ENCODE peak calls at places on chromosomes 16 and 17, in four cellular contexts. H is fibroblast of mammary gland, V is spleen, T is choroid plexus epithelial cell. I is an unnamed sample.

GRCh38 chr16:21302454-21302853 is 24.4 kb upstream of the CRYM start:
- DNase-seq in H (peak), V (no peak), T (peak), I (no peak)

GRCh38 chr17:37824534-37825485 is 80.0 kb upstream of the HNF1B start:
- DNase-seq in H (peak), V (no peak), T (peak), I (peak)

GRCh38 chr17:29918922-29919856 is 10.8 kb downstream of the SSH2 start:
- DNase-seq in H (no peak), V (no peak), T (peak), I (peak)

GRCh38 chr16:69763557-69763942 is 1.4 kb downstream of the WWP2 start:
- DNase-seq in H (no peak), V (no peak), T (peak), I (no peak)

GRCh38 chr17:19457046-19457445 is 46.0 kb downstream of the RNF112 start:
- DNase-seq in H (no peak), V (no peak), T (no peak), I (no peak)

GRCh38 chr16:86316967-86317616 is 193.2 kb upstream of the FOXF1 start:
- DNase-seq in H (no peak), V (peak), T (no peak), I (no peak)

GRCh38 chr17:14301279-14301760 is 439 bp downstream of the HS3ST3B1 start:
- DNase-seq in H (no peak), V (no peak), T (peak), I (no peak)

GRCh38 chr17:43554857-43555256 is 8.7 kb upstream of the ETV4 start:
- DNase-seq in H (no peak), V (no peak), T (no peak), I (no peak)

GRCh38 chr17:63579633-63580032 is 21.1 kb upstream of the TACO1 start:
- DNase-seq in H (no peak), V (no peak), T (peak), I (no peak)

GRCh38 chr17:28475151-28475900 is 1.9 kb downstream of the SLC13A2 start:
- DNase-seq in H (no peak), V (no peak), T (peak), I (no peak)

GRCh38 chr16:2015947-2016208 is 3.7 kb upstream of the NPW start:
- DNase-seq in H (no peak), V (no peak), T (no peak), I (no peak)

GRCh38 chr17:77441130-77441920 is 300.6 kb downstream of the SEC14L1 start:
- DNase-seq in H (no peak), V (peak), T (no peak), I (no peak)
- TF ChIP-seq CTCF in H (no peak), V (no peak), T (peak), I (no peak)

GRCh38 chr17:45914036-45914717 is 19.8 kb downstream of the MAPT start:
- DNase-seq in H (no peak), V (no peak), T (no peak), I (no peak)

GRCh38 chr17:45910667-45911066 is 16.3 kb downstream of the MAPT start:
- DNase-seq in H (no peak), V (no peak), T (no peak), I (no peak)

GRCh38 chr17:45915263-45915662 is 20.9 kb downstream of the MAPT start:
- DNase-seq in H (no peak), V (no peak), T (no peak), I (no peak)

GRCh38 chr17:45908935-45909334 is 14.6 kb downstream of the MAPT start:
- DNase-seq in H (no peak), V (no peak), T (no peak), I (no peak)

DNA sequence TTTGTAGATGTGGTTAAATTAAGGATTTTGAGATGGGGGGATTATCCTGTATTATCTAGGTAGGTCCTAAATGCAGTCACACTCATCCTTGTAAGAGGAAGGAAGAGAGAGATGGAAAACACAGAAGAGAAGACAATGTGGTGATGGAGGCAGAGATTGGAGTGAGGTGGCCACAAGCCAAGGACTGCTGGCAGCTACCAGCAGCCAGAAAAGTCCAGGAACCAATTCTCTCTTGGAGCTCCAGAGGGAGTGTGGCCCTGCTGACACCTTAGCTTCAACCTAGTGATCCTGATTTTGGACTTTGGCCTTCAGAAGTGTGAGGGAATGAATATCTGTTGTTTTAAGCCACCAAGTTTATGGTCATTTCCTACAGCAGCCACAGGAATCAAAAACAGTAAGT is 18.0 kb downstream of the MAPT start:
- DNase-seq in H (no peak), V (no peak), T (no peak), I (no peak)
- TF ChIP-seq CTCF in H (no peak), V (no peak), T (no peak), I (no peak)

GRCh38 chr16:56608043-56608875 is at the start of gene MT2A:
- DNase-seq in H (peak), V (peak), T (peak), I (peak)

GRCh38 chr16:56608876-56609462 is 585 bp downstream of the MT2A start:
- DNase-seq in H (no peak), V (no peak), T (no peak), I (peak)

GRCh38 chr16:56610609-56611111 is 2.3 kb downstream of the MT2A start:
- DNase-seq in H (peak), V (no peak), T (peak), I (no peak)

GRCh38 chr16:56610017-56610608 is 1.7 kb downstream of the MT2A start:
- DNase-seq in H (peak), V (peak), T (peak), I (peak)

GRCh38 chr16:56609463-56609921 is 1.1 kb downstream of the MT2A start:
- DNase-seq in H (peak), V (peak), T (peak), I (peak)
- TF ChIP-seq CTCF in H (no peak), V (no peak), T (no peak), I (no peak)

GRCh38 chr16:29011112-29011511 is 26.3 kb downstream of the LAT start:
- DNase-seq in H (no peak), V (no peak), T (no peak), I (no peak)
- TF ChIP-seq CTCF in H (no peak), V (no peak), T (peak), I (no peak)

GRCh38 chr17:76365256-76365903 is 11.7 kb upstream of the PRPSAP1 start:
- DNase-seq in H (no peak), V (no peak), T (peak), I (peak)
- TF ChIP-seq CTCF in H (peak), V (peak), T (peak), I (peak)

I was measured in MCF 10A.